ENCODE peak calls at places on chromosomes 4 and X, in six cellular contexts. N is mammary epithelial cell, J is neuronal stem cell, Q is body of pancreas, D is ovary, O is lung. W is an unnamed sample. For H3K27me3 and H3K4me1, the result is how much of the 10 kb centered on the place peaks cover.

GRCh38 chr4:34181891-34182290 is 2062.4 kb downstream of the ARAP2 start:
- DNase-seq in N (peak), J (no peak), Q (no peak), D (no peak), O (no peak), W (no peak)

GRCh38 chrX:119062750-119063374 is 9.9 kb upstream of the CT47C1 start:
- DNase-seq in N (no peak), J (peak), Q (peak), D (no peak), O (no peak), W (no peak)

GRCh38 chr4:33494150-33494549 is 2750.2 kb downstream of the ARAP2 start:
- DNase-seq in N (no peak), J (no peak), Q (no peak), D (no peak), O (no peak), W (no peak)

GRCh38 chrX:53262189-53262917 is 19.0 kb downstream of the IQSEC2 start:
- DNase-seq in N (no peak), J (no peak), Q (no peak), D (no peak), O (no peak), W (no peak)

GRCh38 chrX:149567621-149568417 is 18.1 kb upstream of the HSFX3 start:
- DNase-seq in N (no peak), J (no peak), Q (no peak), D (no peak), O (no peak), W (no peak)

GRCh38 chr4:168572002-168572401 is 75.2 kb downstream of the PALLD start:
- DNase-seq in N (no peak), J (no peak), Q (no peak), D (no peak), O (no peak), W (no peak)

GRCh38 chrX:108022491-108023089 is 22.3 kb upstream of the VSIG1 start:
- DNase-seq in N (peak), J (no peak), Q (no peak), D (no peak), O (no peak), W (no peak)

GRCh38 chr4:94766856-94767255 is 9.1 kb downstream of the BMPR1B start:
- DNase-seq in N (peak), J (no peak), Q (no peak), D (no peak), O (no peak), W (no peak)

GRCh38 chr4:56206258-56206657 is 181.0 kb downstream of the AASDH start:
- DNase-seq in N (no peak), J (no peak), Q (no peak), D (no peak), O (no peak), W (no peak)

GRCh38 chr4:7218686-7219085 is 26.3 kb downstream of the SORCS2 start:
- DNase-seq in N (no peak), J (no peak), Q (no peak), D (no peak), O (no peak), W (no peak)

GRCh38 chr4:75308049-75308448 is 206.2 kb downstream of the RCHY1 start:
- DNase-seq in N (no peak), J (no peak), Q (no peak), D (no peak), O (no peak), W (no peak)

DNA sequence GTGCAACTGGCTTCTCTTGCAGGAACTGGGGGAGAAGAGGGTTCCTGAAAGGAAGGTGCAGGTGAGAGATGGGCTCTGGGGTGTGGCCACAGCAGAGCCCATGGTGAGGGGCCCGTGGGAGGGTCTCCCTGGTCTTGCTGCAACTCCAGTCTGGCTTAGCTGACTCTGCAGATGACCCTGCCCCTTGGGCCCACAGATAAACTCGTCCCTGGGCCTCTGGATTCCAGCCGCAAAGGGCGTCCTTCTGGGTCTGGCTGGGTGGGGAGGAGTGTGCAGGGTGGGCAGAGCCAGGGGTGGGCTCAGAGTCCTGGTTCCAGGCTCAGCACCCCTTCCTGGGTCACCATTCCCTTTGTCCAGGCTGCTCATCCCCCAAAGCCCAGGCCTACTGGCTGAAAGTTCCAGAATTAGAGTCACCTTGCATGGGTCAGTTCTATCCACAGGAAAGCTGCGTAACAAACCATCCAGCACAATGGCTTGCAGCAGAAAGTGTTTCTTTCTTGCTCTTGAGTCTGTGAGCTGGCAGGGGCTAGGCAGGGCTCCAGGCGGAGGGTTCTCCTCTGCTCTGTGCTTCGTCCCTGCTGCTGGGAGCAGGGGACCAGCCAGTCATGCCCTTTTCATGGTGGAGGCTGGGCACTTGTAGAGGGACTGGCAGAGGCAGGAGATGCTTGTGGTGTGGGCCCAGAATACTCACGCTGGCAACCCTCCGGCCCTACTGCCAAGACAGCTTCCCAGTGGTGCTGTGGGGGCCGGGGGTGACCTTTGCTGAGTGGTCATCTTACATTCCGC is 43.5 kb upstream of the ADRA2C start:
- DNase-seq in N (no peak), J (no peak), Q (no peak), D (no peak), O (no peak), W (no peak)
- H3K27me3 ChIP-seq in N (under half), J (under half), Q (under half), D (under half), O (under half), W (half or more)

GRCh38 chrX:136154998-136155397 is 7.7 kb downstream of the FHL1 start:
- DNase-seq in N (no peak), J (no peak), Q (no peak), D (no peak), O (no peak), W (no peak)
- H3K4me3 ChIP-seq in N (no peak), J (no peak), Q (no peak), D (no peak), O (no peak), W (no peak)

DNA sequence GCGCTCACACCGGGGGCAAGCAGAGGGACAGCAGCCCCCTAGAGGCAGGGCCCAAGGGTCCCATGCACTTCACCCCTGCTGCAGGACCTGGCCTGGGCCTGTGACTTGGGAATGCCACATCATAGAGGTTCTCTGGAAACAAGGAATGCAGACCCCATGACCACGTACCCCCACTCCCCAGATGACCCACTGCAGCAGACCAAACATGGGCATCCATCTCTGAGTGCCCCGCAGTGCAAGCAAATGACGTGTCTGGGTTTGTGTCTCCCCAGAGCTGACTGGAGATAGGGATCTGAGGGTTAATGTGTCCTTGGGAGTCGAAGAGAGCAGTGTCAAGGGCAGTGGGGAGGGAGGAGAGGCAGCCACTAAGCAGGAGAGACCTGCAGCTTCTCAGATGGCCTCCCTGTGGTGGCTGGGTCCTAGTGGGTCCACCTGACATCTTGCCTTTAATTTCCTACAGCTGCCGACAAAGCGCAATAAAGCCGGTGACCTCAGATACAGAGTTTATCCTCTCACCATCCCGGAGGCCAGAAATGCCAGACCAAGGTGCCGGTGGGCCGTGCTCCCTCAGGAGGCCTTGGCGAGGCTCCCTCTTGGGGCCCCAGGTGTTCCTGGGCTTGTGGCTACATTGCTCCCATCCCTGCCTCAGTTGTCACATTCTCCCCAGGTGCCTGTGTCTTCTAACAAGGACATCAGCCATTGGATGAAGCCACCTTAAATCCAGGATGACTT is 102.8 kb downstream of the ADRA2C start:
- DNase-seq in N (no peak), J (no peak), Q (no peak), D (no peak), O (no peak), W (no peak)
- H3K4me1 ChIP-seq in N (under half), J (under half), Q (under half), D (under half), O (under half), W (under half)

GRCh38 chr4:174211611-174212044 is 71.8 kb downstream of the FBXO8 start:
- DNase-seq in N (no peak), J (peak), Q (no peak), D (no peak), O (no peak), W (no peak)

GRCh38 chr4:174212061-174212460 is 71.4 kb downstream of the FBXO8 start:
- DNase-seq in N (no peak), J (peak), Q (no peak), D (no peak), O (no peak), W (no peak)

GRCh38 chr4:174210952-174211490 is 72.4 kb downstream of the FBXO8 start:
- DNase-seq in N (no peak), J (no peak), Q (no peak), D (no peak), O (no peak), W (no peak)

GRCh38 chr4:174209296-174209695 is 74.2 kb downstream of the FBXO8 start:
- DNase-seq in N (no peak), J (no peak), Q (peak), D (no peak), O (no peak), W (no peak)

DNA sequence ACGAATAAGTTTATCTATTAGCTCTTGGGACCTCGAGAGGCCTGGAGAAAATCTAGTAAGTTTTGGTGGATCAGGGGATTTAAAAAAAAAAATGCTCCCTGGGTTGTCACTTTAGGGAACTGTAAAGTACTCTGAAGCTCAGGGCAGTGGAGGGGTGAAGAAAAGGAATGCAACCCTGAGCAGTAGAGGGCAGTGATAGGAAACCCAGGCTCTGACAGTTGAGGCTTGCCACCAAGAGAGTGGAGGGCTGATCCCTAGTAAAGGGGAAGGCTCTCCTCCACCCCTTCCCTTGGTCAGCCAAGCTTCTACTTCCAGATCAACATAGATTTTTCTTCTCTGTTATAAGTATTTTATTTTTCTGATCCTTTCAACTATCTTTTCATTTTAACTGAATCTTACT is 73.1 kb downstream of the FBXO8 start:
- DNase-seq in N (no peak), J (no peak), Q (no peak), D (no peak), O (no peak), W (no peak)
- H3K27me3 ChIP-seq in N (under half), J (under half), Q (under half), D (under half), O (under half), W (under half)

GRCh38 chr4:186204103-186204559 is 12.8 kb downstream of the CYP4V2 start:
- DNase-seq in N (no peak), J (no peak), Q (peak), D (peak), O (peak), W (no peak)
- H3K4me3 ChIP-seq in N (no peak), J (no peak), Q (no peak), D (peak), O (no peak), W (no peak)

GRCh38 chr4:80454040-80454439 is 118.5 kb downstream of the CFAP299 start:
- DNase-seq in N (peak), J (no peak), Q (no peak), D (no peak), O (no peak), W (peak)

GRCh38 chr4:80452768-80453167 is 117.2 kb downstream of the CFAP299 start:
- DNase-seq in N (no peak), J (no peak), Q (no peak), D (no peak), O (no peak), W (no peak)

GRCh38 chr4:80454561-80454960 is 119.0 kb downstream of the CFAP299 start:
- DNase-seq in N (no peak), J (no peak), Q (no peak), D (no peak), O (no peak), W (no peak)

GRCh38 chr4:80448056-80448455 is 112.5 kb downstream of the CFAP299 start:
- DNase-seq in N (no peak), J (no peak), Q (no peak), D (no peak), O (no peak), W (no peak)

GRCh38 chr4:80452055-80452454 is 116.5 kb downstream of the CFAP299 start:
- DNase-seq in N (no peak), J (no peak), Q (no peak), D (no peak), O (no peak), W (no peak)
- H3K4me1 ChIP-seq in N (under half), J (under half), Q (under half), D (under half), O (under half), W (under half)

DNA sequence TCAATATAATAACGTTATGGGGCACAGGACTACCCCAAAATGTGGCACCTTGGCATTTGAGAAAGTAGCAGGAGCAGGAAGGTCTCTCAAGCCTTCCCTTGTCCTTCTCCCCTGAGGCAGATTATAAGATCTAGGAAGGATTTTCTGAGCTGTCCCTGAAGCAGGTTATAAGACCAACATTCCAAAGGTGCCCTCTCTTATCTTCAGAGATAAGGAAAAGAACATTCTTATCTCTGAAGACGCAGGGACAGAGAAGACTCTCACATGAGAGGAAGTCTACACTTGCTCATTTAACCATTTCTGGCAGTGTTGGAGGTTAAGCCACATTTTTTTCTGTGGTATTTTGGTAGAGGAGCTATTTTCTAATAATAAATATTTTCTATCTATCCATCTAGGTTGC is 437.9 kb upstream of the MAOA start:
- DNase-seq in N (no peak), J (no peak), Q (no peak), D (no peak), O (no peak), W (no peak)
- H3K27me3 ChIP-seq in N (under half), J (under half), Q (under half), D (under half), O (under half), W (under half)

GRCh38 chrX:154372612-154373022 is 1.8 kb downstream of the FLNA start:
- DNase-seq in N (no peak), J (no peak), Q (peak), D (no peak), O (no peak), W (no peak)
- H3K4me3 ChIP-seq in N (no peak), J (no peak), Q (no peak), D (peak), O (no peak), W (no peak)

GRCh38 chr4:148054275-148054674 is 322.4 kb downstream of the ARHGAP10 start:
- DNase-seq in N (no peak), J (no peak), Q (no peak), D (no peak), O (no peak), W (peak)
- H3K4me1 ChIP-seq in N (under half), J (under half), Q (under half), D (under half), O (under half), W (under half)

GRCh38 chrX:19956923-19957322 is 33.9 kb downstream of the BCLAF3 start:
- DNase-seq in N (no peak), J (no peak), Q (peak), D (no peak), O (no peak), W (no peak)

GRCh38 chrX:19954707-19955106 is 36.2 kb downstream of the BCLAF3 start:
- DNase-seq in N (no peak), J (no peak), Q (no peak), D (no peak), O (no peak), W (no peak)

GRCh38 chrX:19953145-19953544 is 37.7 kb downstream of the BCLAF3 start:
- DNase-seq in N (no peak), J (no peak), Q (no peak), D (no peak), O (no peak), W (no peak)

GRCh38 chrX:19958530-19959486 is 32.1 kb downstream of the BCLAF3 start:
- DNase-seq in N (no peak), J (no peak), Q (no peak), D (no peak), O (no peak), W (no peak)

DNA sequence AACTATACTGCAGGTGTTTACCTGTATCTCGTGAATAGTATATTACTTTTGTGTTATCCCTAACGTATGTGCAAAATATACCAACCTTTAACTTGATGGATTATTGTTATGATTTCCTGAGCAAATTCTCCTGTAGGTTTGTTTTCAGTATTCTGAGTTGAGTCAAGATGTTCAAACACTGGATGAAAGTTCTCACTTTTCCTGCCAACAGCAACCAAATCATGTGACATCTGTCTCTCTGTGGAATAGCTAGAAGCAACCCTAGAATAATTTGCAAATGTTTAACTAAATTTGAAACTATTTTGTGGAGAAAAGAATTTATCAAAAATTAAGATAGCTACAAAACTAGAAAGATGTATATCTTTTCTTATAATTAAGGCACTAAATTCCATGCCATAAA is 35.6 kb downstream of the BCLAF3 start:
- DNase-seq in N (no peak), J (no peak), Q (no peak), D (no peak), O (no peak), W (no peak)
- H3K27me3 ChIP-seq in N (under half), J (under half), Q (under half), D (under half), O (under half), W (under half)

W was measured in PC-9.